ENCODE peak calls at places on chromosome 3, in eight cellular contexts. B, L, K, J, N, H, S and X are unnamed samples. For H3K36me3, the result is how much of the 10 kb centered on the place peaks cover.

GRCh38 chr3:46442591-46443530 is 21.8 kb downstream of the LTF start:
- DNase-seq in B (no peak), L (no peak), K (peak), J (no peak), N (peak), H (no peak), S (peak), X (no peak)

GRCh38 chr3:111867889-111868426 is 8.9 kb downstream of the PHLDB2 start:
- DNase-seq in B (no peak), L (peak), K (no peak), J (no peak), N (no peak), H (no peak), S (no peak), X (no peak)

GRCh38 chr3:148601766-148602685 is 95.7 kb upstream of the AGTR1 start:
- DNase-seq in B (peak), L (no peak), K (peak), J (no peak), N (no peak), H (no peak), S (no peak), X (no peak)

GRCh38 chr3:15055019-15055557 is 10.0 kb downstream of the MRPS25 start:
- DNase-seq in B (no peak), L (no peak), K (peak), J (no peak), N (no peak), H (no peak), S (no peak), X (no peak)

GRCh38 chr3:111747490-111747889 is 111.6 kb upstream of the PHLDB2 start:
- DNase-seq in B (no peak), L (peak), K (peak), J (peak), N (no peak), H (no peak), S (no peak), X (no peak)

GRCh38 chr3:42066516-42067181 is 24.5 kb upstream of the TRAK1 start:
- DNase-seq in B (peak), L (no peak), K (peak), J (peak), N (peak), H (no peak), S (no peak), X (no peak)

GRCh38 chr3:51957520-51958205 is 2.5 kb downstream of the GPR62 start:
- DNase-seq in B (no peak), L (no peak), K (no peak), J (no peak), N (no peak), H (no peak), S (no peak), X (no peak)

GRCh38 chr3:58104712-58105111 is 96.5 kb downstream of the FLNB start:
- DNase-seq in B (no peak), L (no peak), K (no peak), J (no peak), N (no peak), H (no peak), S (no peak), X (no peak)

GRCh38 chr3:128484404-128485282 is 8.4 kb downstream of the GATA2 start:
- DNase-seq in B (no peak), L (no peak), K (no peak), J (peak), N (peak), H (no peak), S (no peak), X (no peak)

GRCh38 chr3:46714728-46715506 is 2.8 kb downstream of the PRSS50 start:
- DNase-seq in B (no peak), L (no peak), K (no peak), J (no peak), N (no peak), H (no peak), S (no peak), X (no peak)

GRCh38 chr3:141368062-141368924 is at the start of gene ZBTB38:
- DNase-seq in B (peak), L (peak), K (peak), J (peak), N (peak), H (peak), S (peak), X (peak)

GRCh38 chr3:51686056-51686455 is 15.0 kb downstream of the TEX264 start:
- DNase-seq in B (no peak), L (no peak), K (no peak), J (no peak), N (no peak), H (no peak), S (no peak), X (no peak)

GRCh38 chr3:133208184-133208583 is 170.0 kb downstream of the TMEM108 start:
- DNase-seq in B (no peak), L (no peak), K (no peak), J (no peak), N (no peak), H (no peak), S (no peak), X (no peak)

GRCh38 chr3:73653877-73654276 is 29.1 kb upstream of the PDZRN3 start:
- DNase-seq in B (no peak), L (no peak), K (peak), J (no peak), N (no peak), H (no peak), S (no peak), X (no peak)

GRCh38 chr3:14438262-14438661 is 35.9 kb downstream of the SLC6A6 start:
- DNase-seq in B (no peak), L (no peak), K (no peak), J (no peak), N (no peak), H (no peak), S (no peak), X (no peak)

GRCh38 chr3:36815375-36815774 is 51.0 kb upstream of the DCLK3 start:
- DNase-seq in B (no peak), L (no peak), K (no peak), J (no peak), N (no peak), H (no peak), S (no peak), X (no peak)

GRCh38 chr3:105880681-105881290 is 12.0 kb upstream of the CBLB start:
- DNase-seq in B (no peak), L (no peak), K (no peak), J (no peak), N (no peak), H (no peak), S (no peak), X (no peak)

GRCh38 chr3:41900265-41900664 is 61.6 kb downstream of the ULK4 start:
- DNase-seq in B (no peak), L (no peak), K (peak), J (peak), N (peak), H (no peak), S (no peak), X (no peak)

GRCh38 chr3:126270145-126270811 is 86.9 kb downstream of the KLF15 start:
- DNase-seq in B (peak), L (no peak), K (peak), J (peak), N (no peak), H (peak), S (peak), X (no peak)

GRCh38 chr3:117926819-117927218 is 1107.8 kb downstream of the IGSF11 start:
- DNase-seq in B (no peak), L (no peak), K (no peak), J (no peak), N (no peak), H (no peak), S (no peak), X (no peak)

GRCh38 chr3:47399531-47400270 is 18.9 kb downstream of the PTPN23 start:
- DNase-seq in B (no peak), L (no peak), K (no peak), J (no peak), N (no peak), H (no peak), S (no peak), X (no peak)

GRCh38 chr3:59424268-59425010 is 374.6 kb upstream of the CFAP20DC start:
- DNase-seq in B (no peak), L (peak), K (peak), J (no peak), N (no peak), H (no peak), S (no peak), X (peak)

GRCh38 chr3:71500696-71501095 is 82.8 kb downstream of the FOXP1 start:
- DNase-seq in B (no peak), L (no peak), K (no peak), J (no peak), N (no peak), H (no peak), S (no peak), X (no peak)

GRCh38 chr3:137812018-137812417 is 47.9 kb downstream of the SOX14 start:
- DNase-seq in B (no peak), L (no peak), K (no peak), J (no peak), N (no peak), H (no peak), S (no peak), X (no peak)

GRCh38 chr3:162390891-162391290 is 894.3 kb downstream of the OTOL1 start:
- DNase-seq in B (no peak), L (peak), K (peak), J (no peak), N (no peak), H (no peak), S (no peak), X (peak)

GRCh38 chr3:105553851-105554250 is 187.1 kb downstream of the ALCAM start:
- DNase-seq in B (no peak), L (peak), K (peak), J (no peak), N (no peak), H (no peak), S (no peak), X (peak)

GRCh38 chr3:121295966-121296365 is 249.8 kb downstream of the POLQ start:
- DNase-seq in B (no peak), L (peak), K (peak), J (peak), N (no peak), H (no peak), S (no peak), X (no peak)

GRCh38 chr3:129656659-129657247 is 50.3 kb upstream of the PLXND1 start:
- DNase-seq in B (no peak), L (no peak), K (no peak), J (peak), N (no peak), H (no peak), S (no peak), X (no peak)

GRCh38 chr3:138974467-138974866 is 27.4 kb downstream of the FOXL2NB start:
- DNase-seq in B (no peak), L (peak), K (no peak), J (peak), N (no peak), H (no peak), S (no peak), X (no peak)

GRCh38 chr3:158094917-158095301 is 11.3 kb downstream of the SHOX2 start:
- DNase-seq in B (no peak), L (no peak), K (no peak), J (no peak), N (peak), H (no peak), S (no peak), X (no peak)

GRCh38 chr3:78900879-78901278 is 866.9 kb downstream of the ROBO1 start:
- DNase-seq in B (no peak), L (no peak), K (no peak), J (no peak), N (no peak), H (no peak), S (no peak), X (no peak)

GRCh38 chr3:11282250-11283125 is 10.3 kb downstream of the ATG7 start:
- DNase-seq in B (peak), L (no peak), K (no peak), J (no peak), N (no peak), H (no peak), S (peak), X (no peak)

GRCh38 chr3:108329087-108329486 is 32.7 kb downstream of the HHLA2 start:
- DNase-seq in B (no peak), L (no peak), K (no peak), J (no peak), N (no peak), H (no peak), S (no peak), X (no peak)

GRCh38 chr3:143975549-143976152 is 4.0 kb downstream of the DIPK2A start:
- DNase-seq in B (peak), L (peak), K (peak), J (peak), N (peak), H (no peak), S (no peak), X (no peak)

GRCh38 chr3:136787226-136787793 is 31.6 kb upstream of the SLC35G2 start:
- DNase-seq in B (peak), L (no peak), K (peak), J (peak), N (no peak), H (no peak), S (no peak), X (no peak)

GRCh38 chr3:185089343-185089742 is 63.5 kb downstream of the C3orf70 start:
- DNase-seq in B (no peak), L (no peak), K (peak), J (no peak), N (no peak), H (no peak), S (no peak), X (no peak)

GRCh38 chr3:62355703-62356102 is 17.6 kb downstream of the FEZF2 start:
- DNase-seq in B (no peak), L (no peak), K (no peak), J (no peak), N (no peak), H (no peak), S (no peak), X (no peak)

GRCh38 chr3:124821356-124821755 is 65.8 kb downstream of the ITGB5 start:
- DNase-seq in B (no peak), L (no peak), K (no peak), J (no peak), N (no peak), H (no peak), S (no peak), X (no peak)

GRCh38 chr3:188455748-188456147 is 301.8 kb downstream of the LPP start:
- DNase-seq in B (no peak), L (no peak), K (no peak), J (no peak), N (no peak), H (no peak), S (no peak), X (no peak)
- H3K4me3 ChIP-seq in B (no peak), L (no peak), K (no peak), J (no peak), N (no peak), H (no peak), S (no peak), X (no peak)

GRCh38 chr3:190538288-190538687 is 24.4 kb downstream of the IL1RAP start:
- DNase-seq in B (no peak), L (no peak), K (no peak), J (no peak), N (no peak), H (no peak), S (no peak), X (no peak)

GRCh38 chr3:190537131-190537530 is 23.2 kb downstream of the IL1RAP start:
- DNase-seq in B (no peak), L (no peak), K (no peak), J (no peak), N (no peak), H (no peak), S (no peak), X (no peak)

GRCh38 chr3:190541560-190541959 is 27.7 kb downstream of the IL1RAP start:
- DNase-seq in B (no peak), L (no peak), K (no peak), J (no peak), N (no peak), H (no peak), S (no peak), X (no peak)

GRCh38 chr3:190541008-190541407 is 27.1 kb downstream of the IL1RAP start:
- DNase-seq in B (no peak), L (no peak), K (no peak), J (no peak), N (no peak), H (no peak), S (no peak), X (no peak)

GRCh38 chr3:190539526-190539925 is 25.6 kb downstream of the IL1RAP start:
- DNase-seq in B (no peak), L (no peak), K (no peak), J (no peak), N (no peak), H (no peak), S (no peak), X (no peak)
- TF ChIP-seq CTCF in B (no peak), L (no peak), K (no peak), J (no peak), N (no peak), H (no peak), S (no peak), X (no peak)

GRCh38 chr3:150567328-150567727 is 20.7 kb downstream of the EIF2A start:
- DNase-seq in B (no peak), L (no peak), K (no peak), J (no peak), N (no peak), H (no peak), S (no peak), X (no peak)

GRCh38 chr3:150564243-150564642 is 17.7 kb downstream of the EIF2A start:
- DNase-seq in B (no peak), L (no peak), K (no peak), J (no peak), N (no peak), H (no peak), S (no peak), X (no peak)
- H3K36me3 ChIP-seq in B (under half), L (under half), K (under half), J (under half), N (under half), H (half or more), S (under half), X (under half)

DNA sequence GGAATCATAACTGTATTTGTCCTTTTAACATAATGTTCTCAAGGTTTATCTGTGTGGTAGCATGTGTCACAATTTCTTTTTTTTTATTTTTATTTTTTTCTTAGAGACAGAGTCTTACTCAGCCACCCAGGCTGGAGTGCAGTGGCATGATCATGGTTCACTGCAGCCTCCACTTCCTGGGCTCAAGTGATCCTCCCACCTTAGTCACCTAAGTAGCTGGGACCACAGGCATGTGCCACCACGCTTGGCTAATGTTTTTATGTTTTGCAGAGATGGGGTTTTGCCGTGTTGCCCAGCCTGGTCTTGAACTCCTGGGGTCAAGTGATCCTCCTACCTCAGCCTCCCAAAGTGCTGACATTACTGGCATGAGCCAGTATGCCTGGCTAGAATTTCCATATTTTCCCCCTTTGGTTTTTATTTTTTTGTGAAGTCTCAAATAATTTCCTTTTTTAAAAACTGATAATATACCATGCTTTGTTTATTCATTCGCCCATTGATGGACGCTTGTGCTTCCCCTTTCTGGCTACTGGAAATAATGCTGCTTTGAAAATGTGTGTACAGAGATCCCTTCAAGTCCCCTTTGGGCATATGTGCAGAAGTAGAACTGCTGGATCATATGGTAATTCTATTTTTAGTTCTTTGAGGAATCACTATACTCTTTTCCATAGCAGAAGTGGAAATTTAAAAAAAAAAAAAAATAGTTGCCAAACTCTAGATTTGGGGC is 28.4 kb downstream of the TMEM40 start:
- DNase-seq in B (no peak), L (peak), K (no peak), J (no peak), N (no peak), H (no peak), S (no peak), X (no peak)
- H3K4me3 ChIP-seq in B (no peak), L (no peak), K (no peak), J (no peak), N (no peak), H (no peak), S (no peak), X (no peak)

GRCh38 chr3:53056442-53056841 is 10.6 kb upstream of the SFMBT1 start:
- DNase-seq in B (no peak), L (no peak), K (no peak), J (no peak), N (no peak), H (no peak), S (no peak), X (no peak)
- TF ChIP-seq CTCF in B (no peak), L (peak), K (peak), J (peak), N (peak), H (no peak), S (no peak), X (peak)